ENCODE peak calls at places on chromosomes 13 and 19, in nine cellular contexts. F is AG08396; B is H9; X is CD8-positive, alpha-beta T cell; D is activated CD4-positive, alpha-beta T cell treated with anti-CD3 and anti-CD28 coated beads, Interleukin-2, amount 50 U/mL, for 24 hours; K is activated CD4-positive, CD25-positive, alpha-beta regulatory T cell treated with anti-CD3 and anti-CD28 coated beads, Interleukin-2, amount 50 U/mL, for 72 hours; W is stimulated activated CD8-positive, alpha-beta memory T cell treated with anti-CD3 and anti-CD28 coated beads, Interleukin-2, amount 100 ng/mL, for 48 hours; J is HEK293T; Q is non-pigmented ciliary epithelial cell. S is an unnamed sample.

GRCh38 chr19:3573162-3573857 is 566 bp downstream of the HMG20B start:
- DNase-seq in F (no peak), B (no peak), X (peak; percentile 52), D (no peak), K (no peak), W (no peak), J (no peak), Q (no peak), S (no peak)

GRCh38 chr19:3671680-3672574 is 28.3 kb downstream of the PIP5K1C start:
- DNase-seq in F (no peak), B (no peak), X (no peak), D (no peak), K (no peak), W (peak; percentile 45), J (no peak), Q (no peak), S (no peak)

GRCh38 chr19:21835429-21835809 is 563 bp downstream of the ZNF43 start:
- DNase-seq in F (no peak), B (no peak), X (no peak), D (peak; percentile 8), K (no peak), W (no peak), J (no peak), Q (no peak), S (no peak)

GRCh38 chr13:50389726-50390125 is 374.5 kb downstream of the KCNRG start:
- DNase-seq in F (no peak), B (no peak), X (no peak), D (no peak), K (no peak), W (no peak), J (no peak), Q (no peak), S (no peak)

GRCh38 chr19:5191091-5191490 is 149.5 kb downstream of the PTPRS start:
- DNase-seq in F (no peak), B (no peak), X (no peak), D (no peak), K (no peak), W (no peak), J (no peak), Q (no peak), S (no peak)

GRCh38 chr19:48962029-48962848 is 2.9 kb upstream of the FTL start:
- DNase-seq in F (no peak), B (peak; percentile 71), X (peak; percentile 70), D (no peak), K (peak; percentile 48), W (no peak), J (no peak), Q (no peak), S (no peak)

GRCh38 chr13:99347911-99348451 is 40.8 kb upstream of the GPR183 start:
- DNase-seq in F (no peak), B (no peak), X (no peak), D (no peak), K (no peak), W (no peak), J (no peak), Q (no peak), S (no peak)

GRCh38 chr13:110047511-110047910 is 259.4 kb downstream of the COL4A1 start:
- DNase-seq in F (peak; percentile 69), B (no peak), X (no peak), D (no peak), K (no peak), W (no peak), J (no peak), Q (peak; percentile 91), S (no peak)

GRCh38 chr19:862529-863304 is 3.3 kb downstream of the CFD start:
- DNase-seq in F (peak; percentile 87), B (peak; percentile 92), X (peak; percentile 86), D (peak; percentile 63), K (peak; percentile 81), W (peak; percentile 59), J (peak; percentile 51), Q (no peak), S (no peak)

GRCh38 chr13:82758056-82758455 is 1124.2 kb downstream of the SLITRK1 start:
- DNase-seq in F (peak; percentile 12), B (peak; percentile 81), X (no peak), D (no peak), K (no peak), W (no peak), J (peak; percentile 61), Q (no peak), S (no peak)

GRCh38 chr19:11659612-11660011 is 62.3 kb downstream of the ZNF627 start:
- DNase-seq in F (peak; percentile 38), B (no peak), X (no peak), D (no peak), K (no peak), W (no peak), J (no peak), Q (no peak), S (no peak)

GRCh38 chr19:8460516-8461298 is 15.9 kb downstream of the HNRNPM start:
- DNase-seq in F (no peak), B (no peak), X (no peak), D (no peak), K (no peak), W (no peak), J (no peak), Q (no peak), S (no peak)

GRCh38 chr13:77699059-77699680 is 1.7 kb downstream of the SLAIN1 start:
- DNase-seq in F (no peak), B (no peak), X (no peak), D (no peak), K (no peak), W (no peak), J (no peak), Q (no peak), S (no peak)

GRCh38 chr13:26979334-26979733 is 192.3 kb downstream of the USP12 start:
- DNase-seq in F (no peak), B (no peak), X (no peak), D (no peak), K (no peak), W (no peak), J (no peak), Q (no peak), S (no peak)

GRCh38 chr13:77339408-77339807 is 12.5 kb upstream of the MYCBP2 start:
- DNase-seq in F (no peak), B (no peak), X (no peak), D (no peak), K (no peak), W (no peak), J (no peak), Q (no peak), S (no peak)

GRCh38 chr19:16347706-16348105 is 23.1 kb downstream of the KLF2 start:
- DNase-seq in F (no peak), B (no peak), X (no peak), D (no peak), K (no peak), W (no peak), J (no peak), Q (no peak), S (no peak)

GRCh38 chr13:24503376-24503690 is 9.2 kb downstream of the PARP4 start:
- DNase-seq in F (no peak), B (no peak), X (no peak), D (no peak), K (no peak), W (no peak), J (no peak), Q (no peak), S (no peak)

GRCh38 chr19:45419396-45419795 is 4.3 kb downstream of the ERCC1 start:
- DNase-seq in F (no peak), B (no peak), X (no peak), D (no peak), K (no peak), W (no peak), J (no peak), Q (no peak), S (no peak)

GRCh38 chr13:29500426-29500825 is 95.1 kb downstream of the SLC7A1 start:
- DNase-seq in F (no peak), B (no peak), X (no peak), D (no peak), K (no peak), W (no peak), J (no peak), Q (no peak), S (no peak)

GRCh38 chr19:13441810-13442512 is 64.3 kb downstream of the CACNA1A start:
- DNase-seq in F (peak; percentile 58), B (peak; percentile 73), X (peak; percentile 65), D (peak; percentile 3), K (peak; percentile 40), W (no peak), J (peak; percentile 65), Q (no peak), S (peak; percentile 70)

GRCh38 chr19:48556163-48556562 is 4.2 kb downstream of the SULT2B1 start:
- DNase-seq in F (peak; percentile 76), B (peak; percentile 84), X (no peak), D (no peak), K (no peak), W (no peak), J (no peak), Q (no peak), S (no peak)

GRCh38 chr13:91482427-91482826 is 84.0 kb downstream of the GPC5 start:
- DNase-seq in F (no peak), B (no peak), X (no peak), D (no peak), K (no peak), W (no peak), J (peak; percentile 85), Q (peak; percentile 28), S (no peak)

GRCh38 chr13:52707375-52707774 is 32.2 kb downstream of the CNMD start:
- DNase-seq in F (no peak), B (no peak), X (no peak), D (no peak), K (no peak), W (no peak), J (peak; percentile 26), Q (no peak), S (no peak)

GRCh38 chr19:29540128-29540527 is 14.3 kb downstream of the VSTM2B start:
- DNase-seq in F (no peak), B (peak; percentile 17), X (no peak), D (no peak), K (no peak), W (no peak), J (no peak), Q (no peak), S (no peak)

S was measured in progenitor cell of endocrine pancreas.